ENCODE peak calls at places on chromosomes 12 and 14, in four cellular contexts. One of them, this sample, is unnamed.

GRCh38 chr12:30985814-30986452 is 59.4 kb downstream of the TSPAN11 start:
- DNase-seq in AG10803: peak
- DNase-seq in neural progenitor cell: peak
- DNase-seq in fibroblast of lung: peak
- DNase-seq in this sample: no peak

GRCh38 chr12:104519190-104519857 is 62.6 kb downstream of the CHST11 start:
- DNase-seq in AG10803: peak
- DNase-seq in neural progenitor cell: no peak
- DNase-seq in fibroblast of lung: no peak
- DNase-seq in this sample: no peak

GRCh38 chr12:63066136-63066535 is 84.9 kb downstream of the AVPR1A start:
- DNase-seq in AG10803: no peak
- DNase-seq in neural progenitor cell: no peak
- DNase-seq in fibroblast of lung: no peak
- DNase-seq in this sample: no peak

GRCh38 chr12:115385141-115385540 is 701.2 kb upstream of the TBX3 start:
- DNase-seq in AG10803: no peak
- DNase-seq in neural progenitor cell: no peak
- DNase-seq in fibroblast of lung: no peak
- DNase-seq in this sample: no peak

GRCh38 chr14:69105326-69105725 is 47.6 kb downstream of the DCAF5 start:
- DNase-seq in AG10803: peak
- DNase-seq in neural progenitor cell: no peak
- DNase-seq in fibroblast of lung: peak
- DNase-seq in this sample: no peak

GRCh38 chr12:2697057-2697456 is 97.7 kb upstream of the FKBP4 start:
- DNase-seq in AG10803: no peak
- DNase-seq in neural progenitor cell: no peak
- DNase-seq in fibroblast of lung: no peak
- DNase-seq in this sample: no peak

GRCh38 chr12:79561401-79562132 is 129.2 kb downstream of the PAWR start:
- DNase-seq in AG10803: no peak
- DNase-seq in neural progenitor cell: no peak
- DNase-seq in fibroblast of lung: no peak
- DNase-seq in this sample: no peak

GRCh38 chr12:68538722-68539614 is 71.7 kb upstream of the RAP1B start:
- DNase-seq in AG10803: peak
- DNase-seq in neural progenitor cell: peak
- DNase-seq in fibroblast of lung: peak
- DNase-seq in this sample: no peak

GRCh38 chr14:86799244-86799647 is 1193.7 kb downstream of the GALC start:
- DNase-seq in AG10803: peak
- DNase-seq in neural progenitor cell: no peak
- DNase-seq in fibroblast of lung: peak
- DNase-seq in this sample: peak

GRCh38 chr12:127052491-127053232 is 1214.3 kb upstream of the TMEM132C start:
- DNase-seq in AG10803: peak
- DNase-seq in neural progenitor cell: no peak
- DNase-seq in fibroblast of lung: no peak
- DNase-seq in this sample: no peak

GRCh38 chr14:24249230-24250021 is 7.0 kb upstream of the TINF2 start:
- DNase-seq in AG10803: no peak
- DNase-seq in neural progenitor cell: no peak
- DNase-seq in fibroblast of lung: no peak
- DNase-seq in this sample: no peak

GRCh38 chr12:1801285-1801975 is 18.9 kb upstream of the LRTM2 start:
- DNase-seq in AG10803: no peak
- DNase-seq in neural progenitor cell: no peak
- DNase-seq in fibroblast of lung: no peak
- DNase-seq in this sample: no peak

GRCh38 chr12:95480230-95480629 is 6.3 kb downstream of the METAP2 start:
- DNase-seq in AG10803: peak
- DNase-seq in neural progenitor cell: no peak
- DNase-seq in fibroblast of lung: peak
- DNase-seq in this sample: peak

GRCh38 chr12:12088147-12088546 is 17.4 kb downstream of the BCL2L14 start:
- DNase-seq in AG10803: no peak
- DNase-seq in neural progenitor cell: no peak
- DNase-seq in fibroblast of lung: no peak
- DNase-seq in this sample: no peak

GRCh38 chr12:59650594-59651229 is 54.9 kb downstream of the SLC16A7 start:
- DNase-seq in AG10803: no peak
- DNase-seq in neural progenitor cell: no peak
- DNase-seq in fibroblast of lung: no peak
- DNase-seq in this sample: no peak

GRCh38 chr12:77402726-77403125 is 337.4 kb upstream of the E2F7 start:
- DNase-seq in AG10803: peak
- DNase-seq in neural progenitor cell: no peak
- DNase-seq in fibroblast of lung: peak
- DNase-seq in this sample: peak

GRCh38 chr12:19201653-19202052 is 72.1 kb downstream of the PLEKHA5 start:
- DNase-seq in AG10803: peak
- DNase-seq in neural progenitor cell: no peak
- DNase-seq in fibroblast of lung: no peak
- DNase-seq in this sample: no peak

GRCh38 chr12:108307006-108307405 is 32.1 kb downstream of the CMKLR1 start:
- DNase-seq in AG10803: peak
- DNase-seq in neural progenitor cell: no peak
- DNase-seq in fibroblast of lung: peak
- DNase-seq in this sample: peak

GRCh38 chr12:49902399-49903350 is 1.0 kb downstream of the FAIM2 start:
- DNase-seq in AG10803: no peak
- DNase-seq in neural progenitor cell: peak
- DNase-seq in fibroblast of lung: no peak
- DNase-seq in this sample: no peak

GRCh38 chr14:96085369-96085768 is 46.2 kb downstream of the C14orf132 start:
- DNase-seq in AG10803: no peak
- DNase-seq in neural progenitor cell: no peak
- DNase-seq in fibroblast of lung: no peak
- DNase-seq in this sample: no peak

GRCh38 chr12:132302466-132303358 is 26.7 kb downstream of the GALNT9 start:
- DNase-seq in AG10803: no peak
- DNase-seq in neural progenitor cell: no peak
- DNase-seq in fibroblast of lung: no peak
- DNase-seq in this sample: no peak

GRCh38 chr14:56211124-56211523 is 92.9 kb downstream of the PELI2 start:
- DNase-seq in AG10803: no peak
- DNase-seq in neural progenitor cell: no peak
- DNase-seq in fibroblast of lung: no peak
- DNase-seq in this sample: no peak

GRCh38 chr12:65810036-65810435 is 14.2 kb upstream of the HMGA2 start:
- DNase-seq in AG10803: peak
- DNase-seq in neural progenitor cell: no peak
- DNase-seq in fibroblast of lung: peak
- DNase-seq in this sample: no peak
- TF ChIP-seq CTCF in AG10803: no peak
- TF ChIP-seq CTCF in neural progenitor cell: no peak
- TF ChIP-seq CTCF in fibroblast of lung: no peak
- TF ChIP-seq CTCF in this sample: no peak

GRCh38 chr12:70364695-70365397 is 1.2 kb upstream of the KCNMB4 start:
- DNase-seq in AG10803: no peak
- DNase-seq in neural progenitor cell: peak
- DNase-seq in fibroblast of lung: no peak
- DNase-seq in this sample: no peak
- H3K4me3 ChIP-seq in AG10803: no peak
- H3K4me3 ChIP-seq in neural progenitor cell: peak
- H3K4me3 ChIP-seq in fibroblast of lung: no peak
- H3K4me3 ChIP-seq in this sample: no peak

GRCh38 chr12:71938728-71939385 is at the start of gene TPH2:
- DNase-seq in AG10803: peak
- DNase-seq in neural progenitor cell: peak
- DNase-seq in fibroblast of lung: peak
- DNase-seq in this sample: no peak
- TF ChIP-seq CTCF in AG10803: peak
- TF ChIP-seq CTCF in neural progenitor cell: peak
- TF ChIP-seq CTCF in fibroblast of lung: peak
- TF ChIP-seq CTCF in this sample: peak

GRCh38 chr12:75978677-75979076 is 52.9 kb downstream of the PHLDA1 start:
- DNase-seq in AG10803: no peak
- DNase-seq in neural progenitor cell: no peak
- DNase-seq in fibroblast of lung: no peak
- DNase-seq in this sample: no peak
- H3K4me3 ChIP-seq in AG10803: no peak
- H3K4me3 ChIP-seq in neural progenitor cell: no peak
- H3K4me3 ChIP-seq in fibroblast of lung: no peak
- H3K4me3 ChIP-seq in this sample: no peak

DNA sequence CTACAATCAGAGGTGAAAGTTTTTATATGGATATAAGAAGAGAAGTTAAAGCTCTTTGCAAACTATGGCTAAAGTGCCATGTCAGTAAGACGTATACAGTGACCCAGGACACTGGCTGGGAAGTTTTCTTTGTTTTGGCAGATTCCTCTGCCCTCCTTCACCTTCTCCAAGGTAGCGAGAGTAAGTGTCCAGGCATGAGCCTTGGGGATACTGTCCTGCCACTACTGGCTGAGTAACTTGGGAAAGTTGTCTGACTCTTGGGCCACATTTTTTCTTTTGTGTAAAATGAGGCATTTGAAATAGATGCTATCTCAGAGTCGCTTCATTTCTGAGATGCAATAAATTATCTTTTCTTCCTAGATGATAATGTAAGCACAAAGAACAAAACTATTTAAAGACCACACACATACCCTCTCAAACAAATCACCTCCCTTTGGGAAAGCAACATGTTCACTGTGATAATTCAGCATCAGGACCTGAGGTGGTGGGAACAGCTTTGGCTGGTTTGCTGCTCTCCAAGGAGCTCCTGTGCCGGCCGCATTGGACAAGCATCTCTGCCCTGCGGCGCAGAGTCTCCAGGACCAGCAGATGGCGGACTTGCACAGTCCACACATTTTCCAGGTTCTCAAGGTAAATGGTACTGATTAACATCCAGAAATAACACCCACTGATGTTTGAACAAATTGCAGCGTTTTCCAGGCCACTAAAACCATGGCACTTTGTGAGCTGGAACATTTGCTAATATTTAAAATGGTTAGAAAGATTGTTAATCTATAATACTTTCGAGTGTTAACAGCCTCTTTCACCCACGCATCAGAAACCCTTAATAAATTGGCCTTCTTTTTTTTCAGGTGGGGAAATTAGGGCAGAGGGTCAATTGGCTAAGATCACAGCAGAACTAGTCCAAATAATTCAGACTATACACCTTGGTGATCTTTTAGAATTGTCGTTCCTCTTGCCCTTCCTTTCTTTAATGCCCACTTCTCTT is 106.2 kb downstream of the PTCSC3 start:
- DNase-seq in AG10803: peak
- DNase-seq in neural progenitor cell: peak
- DNase-seq in fibroblast of lung: peak
- DNase-seq in this sample: peak
- TF ChIP-seq CTCF in AG10803: peak
- TF ChIP-seq CTCF in neural progenitor cell: peak
- TF ChIP-seq CTCF in fibroblast of lung: peak
- TF ChIP-seq CTCF in this sample: peak

GRCh38 chr12:24608637-24609285 is 340.1 kb downstream of the BCAT1 start:
- DNase-seq in AG10803: no peak
- DNase-seq in neural progenitor cell: no peak
- DNase-seq in fibroblast of lung: no peak
- DNase-seq in this sample: no peak
- H3K4me3 ChIP-seq in AG10803: no peak
- H3K4me3 ChIP-seq in neural progenitor cell: no peak
- H3K4me3 ChIP-seq in fibroblast of lung: no peak
- H3K4me3 ChIP-seq in this sample: no peak

DNA sequence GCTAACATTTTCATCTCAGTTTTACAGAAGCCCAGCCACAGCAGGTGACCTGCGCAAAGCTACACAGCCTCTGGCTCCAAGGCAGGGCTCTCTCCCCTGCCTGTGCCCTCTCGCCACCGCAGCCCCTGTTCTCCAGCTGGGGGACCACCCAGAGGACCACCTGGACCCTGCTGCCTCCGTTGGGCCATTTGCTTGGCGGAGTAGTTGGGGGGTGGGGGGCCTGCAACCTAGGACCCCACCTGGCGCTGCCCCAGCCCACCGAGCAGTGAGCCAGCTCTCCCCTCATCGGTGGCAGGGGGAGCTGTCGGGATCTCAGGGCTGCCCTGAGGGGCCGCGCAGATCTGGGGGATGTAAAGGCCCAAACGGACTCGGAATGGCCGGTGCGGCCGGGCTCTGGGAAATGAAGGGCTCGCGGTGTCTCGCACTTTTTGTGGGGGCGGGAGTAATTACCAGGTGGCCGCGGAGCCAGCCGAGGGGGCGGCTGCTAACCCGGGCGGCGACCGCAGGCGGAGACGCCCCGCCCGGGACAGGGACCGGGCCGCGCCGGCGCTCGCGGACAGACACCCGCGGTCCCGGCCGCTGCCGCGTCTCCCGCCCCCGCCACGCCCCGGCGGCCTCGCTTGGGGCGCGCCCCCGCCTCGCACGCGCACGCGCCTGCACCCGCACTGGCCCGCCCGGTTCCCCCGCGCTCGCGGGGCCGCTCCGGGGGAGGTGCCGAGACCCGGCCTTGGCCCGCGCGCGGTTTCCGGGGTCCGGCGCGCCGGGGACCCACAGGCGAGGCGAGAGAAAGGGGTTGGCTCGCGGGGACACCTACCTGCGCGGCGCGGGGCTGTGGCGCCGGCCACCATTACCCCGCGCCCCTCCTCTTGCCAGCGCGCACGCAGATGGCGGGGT is 8.6 kb upstream of the GPR68 start:
- DNase-seq in AG10803: no peak
- DNase-seq in neural progenitor cell: peak
- DNase-seq in fibroblast of lung: no peak
- DNase-seq in this sample: no peak
- TF ChIP-seq CTCF in AG10803: no peak
- TF ChIP-seq CTCF in neural progenitor cell: peak
- TF ChIP-seq CTCF in fibroblast of lung: peak
- TF ChIP-seq CTCF in this sample: peak

DNA sequence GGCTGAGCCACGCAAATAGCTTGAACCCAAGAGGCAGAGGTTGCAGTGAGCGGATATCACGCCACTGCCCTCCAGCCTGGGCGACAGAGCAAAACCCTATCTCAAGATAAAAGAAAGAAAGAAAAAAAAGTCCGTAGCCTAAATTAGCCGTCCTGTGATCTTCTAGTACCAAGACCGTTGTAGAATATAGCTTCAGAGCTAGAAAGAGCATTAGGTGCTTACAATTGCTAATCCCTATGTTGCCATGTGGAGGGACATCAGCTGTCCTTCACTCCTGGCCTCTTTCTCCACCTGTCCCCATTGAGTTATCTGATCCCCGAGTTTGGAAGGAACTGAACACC is 1.2 kb downstream of the CDKN3 start:
- DNase-seq in AG10803: no peak
- DNase-seq in neural progenitor cell: no peak
- DNase-seq in fibroblast of lung: no peak
- DNase-seq in this sample: no peak
- H3K4me3 ChIP-seq in AG10803: peak
- H3K4me3 ChIP-seq in neural progenitor cell: peak
- H3K4me3 ChIP-seq in fibroblast of lung: peak
- H3K4me3 ChIP-seq in this sample: peak

GRCh38 chr12:6868211-6869048 is 1.1 kb downstream of the TPI1 start:
- DNase-seq in AG10803: no peak
- DNase-seq in neural progenitor cell: peak
- DNase-seq in fibroblast of lung: no peak
- DNase-seq in this sample: no peak

GRCh38 chr12:6866920-6867406 is 368 bp upstream of the TPI1 start:
- DNase-seq in AG10803: no peak
- DNase-seq in neural progenitor cell: no peak
- DNase-seq in fibroblast of lung: no peak
- DNase-seq in this sample: no peak

GRCh38 chr12:6869049-6870021 is 2.0 kb downstream of the TPI1 start:
- DNase-seq in AG10803: peak
- DNase-seq in neural progenitor cell: peak
- DNase-seq in fibroblast of lung: peak
- DNase-seq in this sample: no peak

GRCh38 chr12:6866163-6866919 is 990 bp upstream of the TPI1 start:
- DNase-seq in AG10803: no peak
- DNase-seq in neural progenitor cell: peak
- DNase-seq in fibroblast of lung: no peak
- DNase-seq in this sample: no peak

GRCh38 chr12:6867407-6868210 is at the start of gene TPI1:
- DNase-seq in AG10803: peak
- DNase-seq in neural progenitor cell: peak
- DNase-seq in fibroblast of lung: peak
- DNase-seq in this sample: no peak
- TF ChIP-seq CTCF in AG10803: no peak
- TF ChIP-seq CTCF in neural progenitor cell: no peak
- TF ChIP-seq CTCF in fibroblast of lung: no peak
- TF ChIP-seq CTCF in this sample: no peak